ENCODE peak calls at places on chromosomes 12 and 14, in six cellular contexts. I is esophagus muscularis mucosa, U is endothelial cell of umbilical vein, Q is adrenal gland, S is NB4, Y is heart left ventricle. A is an unnamed sample.

GRCh38 chr14:46137786-46138185 is 513.8 kb downstream of the RPL10L start:
- DNase-seq in Y (no peak), U (peak), S (no peak), I (no peak), Q (no peak), A (no peak)

GRCh38 chr14:89589400-89590128 is 172.5 kb upstream of the FOXN3 start:
- DNase-seq in S (peak), U (no peak), Q (no peak), Y (no peak), I (no peak), A (no peak)

GRCh38 chr14:72876710-72877063 is 17.2 kb downstream of the DPF3 start:
- DNase-seq in I (no peak), Q (no peak), Y (no peak), S (no peak), U (no peak), A (peak)

GRCh38 chr12:57488397-57489156 is 709 bp downstream of the MARS1 start:
- DNase-seq in Y (no peak), S (no peak), Q (no peak), I (no peak), U (peak), A (peak)

GRCh38 chr12:77299910-77300772 is 234.8 kb upstream of the E2F7 start:
- DNase-seq in I (no peak), Y (no peak), U (peak), S (no peak), Q (no peak), A (no peak)

GRCh38 chr12:110906088-110906487 is 14.3 kb downstream of the MYL2 start:
- DNase-seq in S (peak), Y (no peak), Q (no peak), I (no peak), U (no peak), A (peak)

GRCh38 chr12:26566670-26567069 is 266.3 kb downstream of the ITPR2 start:
- DNase-seq in U (no peak), I (no peak), S (no peak), Q (no peak), Y (no peak), A (no peak)

GRCh38 chr14:88422919-88423318 is 37.5 kb downstream of the SPATA7 start:
- DNase-seq in I (no peak), Y (no peak), U (no peak), S (peak), Q (no peak), A (no peak)

GRCh38 chr12:46473634-46474201 is 101.1 kb upstream of the SLC38A2 start:
- DNase-seq in Q (peak), I (no peak), Y (peak), U (peak), S (peak), A (no peak)

GRCh38 chr12:27085654-27086053 is 3.3 kb upstream of the C12orf71 start:
- DNase-seq in U (no peak), Q (no peak), Y (no peak), S (no peak), I (no peak), A (no peak)

GRCh38 chr12:64172143-64172970 is 49.7 kb downstream of the KICS2 start:
- DNase-seq in U (no peak), Q (no peak), I (no peak), Y (no peak), S (no peak), A (no peak)

GRCh38 chr12:39125580-39125979 is 220.2 kb upstream of the CPNE8 start:
- DNase-seq in I (no peak), S (no peak), U (no peak), Y (no peak), Q (no peak), A (no peak)

GRCh38 chr12:84924956-84925355 is 12.4 kb upstream of the SLC6A15 start:
- DNase-seq in U (no peak), Q (no peak), Y (no peak), I (no peak), S (no peak), A (no peak)

GRCh38 chr12:54021006-54021405 is 7.2 kb upstream of the HOXC6 start:
- DNase-seq in I (no peak), Y (no peak), S (no peak), U (no peak), Q (no peak), A (no peak)

GRCh38 chr12:56983386-56983785 is 23.0 kb downstream of the ZBTB39 start:
- DNase-seq in Y (no peak), S (no peak), Q (no peak), I (peak), U (no peak), A (no peak)

GRCh38 chr12:12722351-12723146 is 5.4 kb downstream of the CDKN1B start:
- DNase-seq in U (peak), Y (no peak), Q (no peak), S (peak), I (no peak), A (peak)

GRCh38 chr14:89618821-89619551 is 202.0 kb upstream of the FOXN3 start:
- DNase-seq in S (peak), U (peak), Y (peak), I (no peak), Q (peak), A (peak)

GRCh38 chr12:55965941-55966407 is at the start of gene PMEL:
- DNase-seq in Y (no peak), S (peak), Q (no peak), U (peak), I (no peak), A (no peak)

GRCh38 chr14:88551094-88551870 is 3.5 kb downstream of the PTPN21 start:
- DNase-seq in U (peak), I (no peak), S (no peak), Q (peak), Y (peak), A (peak)

GRCh38 chr14:48398675-48399282 is 723.4 kb upstream of the MDGA2 start:
- DNase-seq in I (no peak), U (peak), S (peak), Y (no peak), Q (no peak), A (peak)

GRCh38 chr12:39628836-39629235 is 9.2 kb upstream of the ABCD2 start:
- DNase-seq in Y (no peak), Q (no peak), I (no peak), U (no peak), S (no peak), A (no peak)

GRCh38 chr12:131114942-131115584 is 161.4 kb downstream of the ADGRD1 start:
- DNase-seq in Y (peak), I (no peak), S (no peak), U (no peak), Q (no peak), A (no peak)

GRCh38 chr12:46088040-46088439 is 97.7 kb upstream of the SCAF11 start:
- DNase-seq in Y (no peak), U (no peak), Q (no peak), S (no peak), I (no peak), A (no peak)

GRCh38 chr14:33647385-33647786 is 303.5 kb downstream of the EGLN3 start:
- DNase-seq in U (peak), Y (no peak), Q (no peak), S (peak), I (no peak), A (no peak)

GRCh38 chr12:79409562-79409961 is 281.2 kb downstream of the PAWR start:
- DNase-seq in U (peak), Q (no peak), I (no peak), Y (no peak), S (no peak), A (no peak)

GRCh38 chr12:31363826-31364225 is 37.9 kb upstream of the SINHCAF start:
- DNase-seq in S (no peak), U (no peak), I (no peak), Q (no peak), Y (no peak), A (no peak)

GRCh38 chr12:90253674-90254181 is 545.1 kb upstream of the ATP2B1 start:
- DNase-seq in S (peak), Q (peak), U (peak), I (peak), Y (peak), A (peak)

GRCh38 chr14:84482256-84483071 is 1047.5 kb upstream of the FLRT2 start:
- DNase-seq in S (no peak), I (no peak), Y (no peak), U (peak), Q (no peak), A (no peak)

GRCh38 chr12:6231359-6232268 is 31.4 kb downstream of the CD9 start:
- DNase-seq in S (peak), Y (peak), Q (no peak), U (no peak), I (no peak), A (no peak)

GRCh38 chr12:6230321-6231110 is 30.3 kb downstream of the CD9 start:
- DNase-seq in I (no peak), U (no peak), S (peak), Y (peak), Q (peak), A (no peak)

GRCh38 chr12:6228535-6229223 is 28.5 kb downstream of the CD9 start:
- DNase-seq in S (no peak), Y (peak), I (no peak), U (peak), Q (no peak), A (no peak)

GRCh38 chr12:6229823-6230222 is 29.6 kb downstream of the CD9 start:
- DNase-seq in S (peak), Y (peak), U (peak), Q (peak), I (no peak), A (no peak)

DNA sequence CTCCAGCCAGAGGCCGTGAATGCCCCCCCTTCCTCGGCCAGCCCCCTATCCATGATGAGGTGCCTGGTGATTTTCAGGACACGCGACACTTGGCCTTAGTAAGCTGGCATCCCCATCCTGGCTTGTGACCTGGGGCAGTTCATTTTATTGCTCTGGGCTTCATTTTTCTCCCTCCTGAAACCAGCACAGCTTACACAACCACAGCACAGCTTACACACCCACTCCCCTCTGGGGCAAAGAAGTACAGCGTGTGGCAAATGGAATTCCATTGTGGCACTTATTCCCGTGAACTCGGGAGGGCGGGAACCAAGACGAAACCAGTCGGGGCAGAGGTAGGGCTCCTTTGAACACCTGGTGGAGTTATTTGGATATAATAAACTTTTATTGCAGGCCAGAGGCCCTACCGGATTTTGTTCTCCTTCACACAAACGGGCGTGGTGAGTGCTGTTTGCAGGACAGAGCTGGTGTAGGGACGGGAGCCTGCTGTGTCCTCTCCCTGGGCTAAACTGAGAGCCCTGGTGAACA is 29.1 kb downstream of the CD9 start:
- DNase-seq in I (no peak), S (peak), U (no peak), Q (no peak), Y (peak), A (no peak)
- TF ChIP-seq POLR2A in I (no peak), S (no peak), U (no peak), Q (no peak), Y (no peak), A (no peak)

GRCh38 chr14:24185015-24185414 is 3.6 kb downstream of the IPO4 start:
- DNase-seq in Y (no peak), Q (no peak), I (no peak), S (no peak), U (no peak), A (no peak)
- TF ChIP-seq POLR2A in Y (no peak), Q (no peak), I (no peak), S (no peak), U (no peak), A (no peak)

DNA sequence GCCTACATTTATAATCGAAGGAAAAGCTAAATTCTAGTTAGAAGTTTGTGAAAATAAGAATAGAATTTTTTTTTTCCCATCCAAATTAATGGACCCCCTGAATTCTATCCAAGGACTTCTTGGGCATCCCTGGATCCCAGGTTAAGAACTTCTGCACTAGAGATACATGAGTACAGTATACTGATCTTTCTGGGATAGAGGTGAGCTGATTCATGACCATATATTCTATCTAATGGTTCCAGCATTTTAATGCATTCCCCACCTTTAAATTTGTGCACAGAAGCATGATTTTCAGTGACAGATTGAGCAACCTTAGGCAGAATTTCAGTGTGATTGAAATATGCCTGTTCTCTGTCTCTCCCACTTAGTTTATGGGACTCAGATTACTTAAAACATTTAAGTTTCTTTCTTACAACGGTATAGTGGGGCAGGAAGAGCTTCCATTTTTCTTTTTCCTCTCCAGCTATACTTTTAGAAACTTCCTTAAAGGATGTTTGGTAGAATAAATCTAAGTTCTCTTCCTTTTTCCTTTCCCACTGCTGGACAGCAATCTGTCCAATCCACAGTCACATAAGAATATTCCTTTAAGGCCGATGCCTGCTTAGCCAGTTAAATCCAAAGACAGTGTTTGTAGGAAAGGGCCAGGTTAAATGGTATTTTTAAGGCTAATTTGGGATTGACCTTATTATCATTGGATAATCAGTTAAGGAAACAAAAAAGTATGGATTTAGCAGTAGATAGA is 6.7 kb downstream of the MDM2 start:
- DNase-seq in U (no peak), I (no peak), Q (no peak), Y (no peak), S (no peak), A (no peak)
- TF ChIP-seq POLR2A in U (no peak), I (no peak), Q (no peak), Y (no peak), S (no peak), A (no peak)

DNA sequence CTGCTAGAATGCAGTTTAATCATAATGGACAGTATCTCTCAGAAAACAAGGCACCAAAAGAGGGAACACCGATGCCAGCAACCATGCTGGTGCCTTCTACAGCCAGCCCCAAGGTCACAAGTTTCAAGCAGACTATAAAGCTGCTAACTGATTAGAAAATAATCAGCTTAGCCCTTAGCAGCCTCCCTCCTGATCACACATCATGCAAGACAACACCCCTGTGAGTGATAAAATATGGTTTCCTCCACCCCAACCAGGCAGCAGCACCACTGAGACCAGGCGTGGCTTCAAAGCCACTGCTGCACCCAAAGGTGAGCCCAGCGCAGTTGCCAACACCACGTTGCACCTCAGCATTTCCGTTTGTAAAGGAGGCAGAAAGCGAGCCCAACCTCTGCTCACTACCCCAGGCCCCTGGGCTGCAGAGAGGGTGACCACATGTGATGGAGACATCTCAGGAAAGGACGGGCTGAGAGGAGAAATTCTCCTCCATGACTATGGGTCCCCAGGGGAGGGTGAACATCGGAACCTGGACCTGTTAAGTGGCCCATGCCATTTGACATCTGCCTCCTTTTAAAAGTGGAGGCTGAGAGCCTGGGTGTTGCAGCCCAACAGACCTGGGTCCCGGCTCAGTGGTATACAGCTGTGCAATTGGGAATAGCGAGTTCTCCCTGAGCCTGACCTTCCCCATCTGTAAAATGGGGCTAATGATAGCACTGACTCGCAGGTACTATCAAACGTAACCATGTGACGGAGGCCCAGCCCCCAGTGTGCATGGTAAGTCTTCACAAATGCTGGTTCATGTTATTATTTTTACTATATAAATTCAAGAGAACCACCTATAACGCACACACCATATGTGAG is 11.5 kb downstream of the ZFP36L1 start:
- DNase-seq in Y (no peak), S (no peak), I (no peak), Q (peak), U (no peak), A (peak)
- TF ChIP-seq POLR2A in Y (no peak), S (no peak), I (no peak), Q (no peak), U (no peak), A (peak)

GRCh38 chr14:95711476-95712176 is 2.3 kb downstream of the TCL1A start:
- DNase-seq in I (peak), Q (no peak), S (no peak), U (no peak), Y (no peak), A (no peak)
- TF ChIP-seq POLR2A in I (no peak), Q (no peak), S (no peak), U (no peak), Y (no peak), A (no peak)

GRCh38 chr12:8956073-8956472 is 6.6 kb upstream of the M6PR start:
- DNase-seq in I (no peak), S (no peak), Y (no peak), Q (no peak), U (no peak), A (no peak)

GRCh38 chr12:8957561-8957960 is 8.1 kb upstream of the M6PR start:
- DNase-seq in Y (no peak), Q (no peak), U (no peak), I (no peak), S (no peak), A (no peak)

GRCh38 chr12:8956772-8957171 is 7.3 kb upstream of the M6PR start:
- DNase-seq in Q (no peak), Y (no peak), U (no peak), I (no peak), S (no peak), A (no peak)

DNA sequence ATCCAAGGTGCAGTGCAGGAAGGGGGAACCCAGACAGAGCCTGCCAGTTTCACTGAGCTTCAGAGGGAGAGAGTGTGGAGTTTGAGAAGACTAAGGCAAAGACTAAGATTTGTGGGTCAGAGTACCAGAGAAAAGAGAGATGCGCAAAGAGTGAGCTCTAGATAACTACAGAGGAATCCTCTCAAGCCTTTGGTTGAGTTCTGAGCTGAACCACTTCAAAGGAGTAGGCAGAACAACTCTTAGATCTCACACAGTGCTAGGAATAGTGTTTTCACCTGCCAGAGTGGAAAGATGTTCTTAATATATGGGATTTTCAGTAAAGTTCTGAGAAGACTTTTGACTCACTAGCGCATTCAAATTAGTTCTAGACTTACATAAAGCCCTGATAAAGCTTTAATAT is 10.7 kb upstream of the M6PR start:
- DNase-seq in Y (no peak), I (no peak), U (no peak), S (no peak), Q (no peak), A (no peak)
- TF ChIP-seq POLR2A in Y (no peak), I (no peak), U (no peak), S (no peak), Q (no peak), A (no peak)

GRCh38 chr12:51341259-51342007 is 5.0 kb downstream of the CELA1 start:
- DNase-seq in S (peak), I (no peak), U (peak), Y (no peak), Q (peak), A (peak)
- TF ChIP-seq POLR2A in S (no peak), I (no peak), U (no peak), Y (no peak), Q (no peak), A (no peak)

GRCh38 chr14:41257476-41257875 is 349.2 kb upstream of the LRFN5 start:
- DNase-seq in Y (no peak), S (no peak), Q (no peak), I (no peak), U (no peak), A (no peak)
- TF ChIP-seq POLR2A in Y (no peak), S (no peak), Q (no peak), I (no peak), U (no peak), A (no peak)

DNA sequence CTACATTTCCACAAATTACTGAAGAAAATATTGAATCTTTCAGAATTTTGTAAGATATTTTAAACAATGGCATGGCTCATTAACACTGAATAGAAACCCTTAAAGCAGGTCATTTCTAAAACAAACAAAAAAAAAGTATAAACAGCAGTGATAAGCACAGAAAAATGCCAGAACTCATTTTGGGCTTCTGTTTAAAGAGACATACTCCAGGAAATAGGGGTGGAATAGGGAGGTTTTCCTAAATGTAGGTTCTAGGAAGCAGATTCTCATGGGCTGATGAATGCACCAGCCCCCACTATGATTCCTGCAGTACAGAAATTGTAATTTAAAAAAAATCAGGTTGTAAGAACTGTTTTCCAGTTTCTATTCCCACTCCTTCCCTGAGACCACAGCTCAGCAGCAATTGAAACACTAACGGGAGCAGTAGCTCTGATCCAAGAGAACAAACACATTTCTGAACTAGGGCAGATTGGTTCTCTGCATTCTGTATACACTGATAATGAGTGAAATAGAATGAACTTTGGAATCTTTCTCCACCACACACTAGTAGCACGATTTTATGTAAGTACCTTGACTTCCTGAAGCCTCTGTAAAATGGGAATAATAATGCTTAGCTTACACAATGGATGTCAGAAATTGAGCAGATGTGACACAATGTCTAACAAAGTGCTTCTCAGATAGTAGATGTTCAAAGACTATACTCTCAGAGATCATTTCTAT is 115.6 kb upstream of the TMTC1 start:
- DNase-seq in U (no peak), S (no peak), Y (no peak), Q (no peak), I (no peak), A (no peak)
- TF ChIP-seq POLR2A in U (no peak), S (no peak), Y (no peak), Q (no peak), I (no peak), A (no peak)